ENCODE peak calls at places on chromosomes 7 and 10, in four cellular contexts. S is fibroblast of lung; C is left ventricle myocardium inferior; N is CD8-positive, alpha-beta memory T cell. W is an unnamed sample.

GRCh38 chr7:56033671-56034432 is 17.4 kb downstream of the PSPH start:
- DNase-seq in S (peak; percentile 67), C (peak; percentile 46), N (peak; percentile 61), W (peak; percentile 67)

GRCh38 chr10:24707445-24707844 is 16.2 kb downstream of the ARHGAP21 start:
- DNase-seq in S (no peak), C (no peak), N (no peak), W (no peak)

GRCh38 chr7:85030893-85031292 is 156.0 kb downstream of the SEMA3D start:
- DNase-seq in N (no peak), S (peak; percentile 71), C (no peak), W (no peak)

GRCh38 chr10:79473511-79474095 is 28.2 kb upstream of the ZCCHC24 start:
- DNase-seq in N (no peak), C (no peak), S (no peak), W (no peak)

GRCh38 chr10:91662993-91663392 is 30.1 kb upstream of the PPP1R3C start:
- DNase-seq in C (no peak), S (no peak), N (no peak), W (no peak)

GRCh38 chr7:157808042-157808441 is 471.2 kb downstream of the DNAJB6 start:
- DNase-seq in S (no peak), N (no peak), C (no peak), W (no peak)

GRCh38 chr10:98217793-98218192 is 50.2 kb downstream of the LOXL4 start:
- DNase-seq in N (no peak), S (no peak), C (no peak), W (no peak)

GRCh38 chr7:36301914-36302771 is 87.5 kb upstream of the ANLN start:
- DNase-seq in C (no peak), S (peak; percentile 47), N (no peak), W (no peak)

GRCh38 chr10:95214793-95215192 is 20.8 kb downstream of the ACSM6 start:
- DNase-seq in C (no peak), S (peak; percentile 74), N (no peak), W (no peak)

GRCh38 chr7:139746652-139747051 is 31.1 kb downstream of the HIPK2 start:
- DNase-seq in N (no peak), S (no peak), C (no peak), W (no peak)

GRCh38 chr10:33237736-33238624 is 96.5 kb downstream of the NRP1 start:
- DNase-seq in C (no peak), S (peak; percentile 100), N (no peak), W (no peak)

DNA sequence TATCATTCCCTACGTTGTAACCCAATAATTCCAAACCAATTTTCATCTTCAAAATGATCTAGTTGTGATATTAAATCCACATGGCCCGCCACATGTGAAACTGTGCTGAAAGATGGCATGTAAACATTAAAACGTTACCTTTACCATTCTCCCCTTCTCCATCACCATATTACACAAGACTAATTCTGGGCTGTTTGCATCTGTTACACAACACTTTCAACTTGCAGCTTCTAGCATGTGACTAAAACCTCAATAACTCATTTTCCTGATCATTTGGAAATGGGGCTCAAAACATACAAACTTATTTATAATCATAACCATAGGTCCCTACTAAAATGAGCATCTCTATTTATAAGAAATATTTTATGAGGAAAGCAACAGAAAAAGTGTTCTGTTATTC is 4.7 kb downstream of the MTERF1 start:
- DNase-seq in S (no peak), N (no peak), C (no peak), W (no peak)
- H3K36me3 ChIP-seq in S (no peaks in the 10 kb centered on the region), N (peaks cover 5% of the 10 kb centered on the region), C (peaks cover 28% of the 10 kb centered on the region), W (no peaks in the 10 kb centered on the region)

DNA sequence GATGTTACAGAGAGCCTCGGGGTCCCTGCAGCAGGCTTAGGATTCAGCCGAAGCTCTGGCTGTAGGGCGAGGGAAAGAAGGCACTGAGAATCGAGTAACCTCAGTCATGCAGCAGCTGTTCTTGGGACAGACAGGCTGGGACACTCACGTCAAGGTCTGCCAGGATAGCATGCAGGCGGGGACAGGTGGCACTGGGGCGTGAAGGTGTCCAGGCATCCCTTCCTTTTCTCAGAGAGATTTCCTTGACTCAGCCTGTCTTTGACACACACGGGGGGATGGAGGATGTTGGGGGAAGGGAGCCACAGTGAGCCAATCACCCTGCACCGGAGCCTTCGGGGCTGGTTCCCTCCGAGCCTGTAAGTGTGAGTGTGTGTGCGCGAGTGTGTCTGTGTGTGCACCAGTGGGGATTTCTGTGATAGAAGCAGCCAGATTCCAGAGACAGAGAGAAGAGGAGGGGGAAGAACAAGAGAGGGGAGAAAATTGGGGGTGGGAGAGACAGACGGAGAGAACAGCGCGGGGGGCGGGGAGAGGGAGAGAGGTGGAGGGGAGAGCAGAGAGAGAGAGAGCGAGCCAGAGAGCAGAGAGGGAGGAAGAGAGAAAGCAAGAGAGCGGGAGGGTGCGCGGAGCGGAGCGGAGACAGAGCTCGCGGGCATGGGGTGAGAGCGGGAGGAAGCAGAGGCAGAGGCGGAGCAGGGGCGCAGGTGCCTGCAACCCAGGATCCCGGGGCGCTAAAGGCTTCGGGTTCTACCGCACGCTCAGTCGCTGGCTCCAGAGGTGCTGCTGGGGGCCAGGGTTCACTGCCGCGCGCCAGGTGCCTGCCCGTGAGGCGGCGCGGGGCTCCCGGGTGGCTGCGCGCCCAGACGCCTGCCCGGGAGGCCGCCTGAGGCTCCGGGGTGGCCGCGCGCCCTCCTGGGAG is 526 bp upstream of the GPR26 start:
- DNase-seq in N (no peak), S (no peak), C (no peak), W (no peak)
- H3K27ac ChIP-seq in N (no peak overlapping the region), S (no peak overlapping the region), C (no peak overlapping the region), W (no peak overlapping the region)

DNA sequence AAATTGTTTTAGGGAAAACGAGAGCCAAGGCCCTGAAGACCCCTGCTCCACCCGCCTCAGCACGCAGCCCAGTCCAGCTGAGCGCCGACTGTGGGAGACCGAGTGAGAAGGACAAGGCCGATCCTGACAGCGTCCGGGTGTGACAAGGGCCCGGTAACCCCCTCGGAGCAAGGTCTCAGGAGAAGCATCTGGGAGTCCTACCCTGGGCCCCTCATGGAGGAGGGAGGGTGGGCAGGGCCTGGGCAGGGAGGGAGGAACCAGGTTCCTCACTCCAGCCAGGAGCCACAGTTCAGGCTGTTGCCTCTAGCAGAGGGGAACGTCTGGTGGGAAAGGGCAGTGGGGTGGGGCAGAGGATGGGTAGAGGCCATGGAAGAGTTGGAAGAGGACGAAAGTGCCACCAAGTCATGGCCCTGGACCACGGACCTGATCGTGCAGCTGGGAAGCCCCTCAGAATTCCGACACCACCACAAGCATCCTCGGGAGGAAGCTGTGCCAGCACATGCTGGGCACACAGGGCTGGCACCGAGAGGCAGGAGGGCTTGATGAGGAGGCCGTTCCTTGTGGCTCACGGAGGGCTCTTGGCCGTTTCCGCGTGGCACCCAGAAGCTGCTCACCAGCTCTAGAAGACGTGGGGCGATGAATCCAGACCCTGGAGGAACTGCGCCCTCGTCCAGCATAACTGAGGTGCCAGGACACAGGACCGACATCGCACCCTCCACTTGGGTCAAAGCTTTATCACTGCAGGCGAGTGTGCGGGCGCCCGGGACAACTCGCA is 2.2 kb upstream of the KNDC1 start:
- DNase-seq in N (no peak), C (no peak), S (no peak), W (peak; percentile 37)
- H3K4me3 ChIP-seq in N (no peak overlapping the region), C (no peak overlapping the region), S (no peak overlapping the region), W (no peak overlapping the region)

GRCh38 chr7:123690550-123690949 is 34.9 kb downstream of the LMOD2 start:
- DNase-seq in C (no peak), N (no peak), S (no peak), W (no peak)

GRCh38 chr7:123682690-123683089 is 27.0 kb downstream of the LMOD2 start:
- DNase-seq in C (no peak), S (peak; percentile 68), N (no peak), W (no peak)

GRCh38 chr7:123689250-123689649 is 33.6 kb downstream of the LMOD2 start:
- DNase-seq in S (no peak), C (no peak), N (no peak), W (no peak)

GRCh38 chr7:123687727-123688126 is 32.1 kb downstream of the LMOD2 start:
- DNase-seq in C (no peak), S (no peak), N (no peak), W (no peak)

DNA sequence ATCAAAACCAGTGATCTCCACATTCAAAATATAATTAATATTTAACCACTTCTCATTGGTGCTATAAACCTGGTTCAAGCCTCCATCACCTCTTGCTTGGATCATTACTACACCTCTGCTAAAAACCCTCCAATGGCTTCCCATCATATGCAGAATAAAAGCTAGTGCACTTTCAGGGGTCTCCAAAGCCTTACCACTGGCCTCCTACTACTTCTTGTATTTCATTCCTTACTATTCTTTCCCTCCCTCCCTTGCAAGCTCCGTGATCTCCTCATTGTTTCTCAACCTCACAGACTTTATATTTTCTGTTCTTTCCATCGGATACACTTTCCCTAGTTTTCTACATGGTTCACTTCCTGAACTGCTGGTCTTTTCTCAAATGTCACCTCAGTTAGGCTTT is 31.5 kb downstream of the LMOD2 start:
- DNase-seq in S (no peak), N (no peak), C (no peak), W (no peak)
- H3K36me3 ChIP-seq in S (no peaks in the 10 kb centered on the region), N (peaks cover 21% of the 10 kb centered on the region), C (peaks cover 64% of the 10 kb centered on the region), W (no peaks in the 10 kb centered on the region)

W was measured in Peyer's patch.